ENCODE peak calls at places on chromosomes 7 and 10, in six cellular contexts. H is ovary; U is uterus; B is CD8-positive, alpha-beta T cell; Y is bronchial epithelial cell; S is upper lobe of left lung. D is an unnamed sample. For H3K36me3, the result is how much of the 10 kb centered on the place peaks cover.

GRCh38 chr7:144821069-144821468 is 14.8 kb downstream of the TPK1 start:
- DNase-seq in H (no peak), U (no peak), B (no peak), Y (no peak), S (no peak), D (peak)

GRCh38 chr10:75542902-75543301 is 111.5 kb downstream of the LRMDA start:
- DNase-seq in S (no peak), B (no peak), U (peak), H (peak), Y (no peak), D (no peak)

GRCh38 chr7:104371216-104371796 is 42.9 kb downstream of the LHFPL3 start:
- DNase-seq in H (no peak), S (no peak), B (no peak), Y (no peak), U (no peak), D (no peak)

GRCh38 chr10:103792547-103792946 is 62.8 kb downstream of the SH3PXD2A start:
- DNase-seq in H (no peak), B (no peak), U (no peak), S (no peak), Y (peak), D (no peak)

GRCh38 chr7:113321201-113321600 is 202.8 kb upstream of the SMIM30 start:
- DNase-seq in U (no peak), Y (peak), H (no peak), S (no peak), B (no peak), D (no peak)

GRCh38 chr7:124761164-124761715 is 4.4 kb downstream of the GPR37 start:
- DNase-seq in B (no peak), U (no peak), H (no peak), Y (no peak), S (no peak), D (no peak)

GRCh38 chr7:50356212-50356944 is 51.9 kb downstream of the IKZF1 start:
- DNase-seq in S (no peak), U (no peak), B (no peak), Y (no peak), H (no peak), D (no peak)

GRCh38 chr7:85890244-85890811 is 703.5 kb upstream of the SEMA3D start:
- DNase-seq in S (no peak), U (no peak), B (no peak), Y (peak), H (no peak), D (no peak)

GRCh38 chr10:87505366-87506113 is 847 bp downstream of the MINPP1 start:
- DNase-seq in S (peak), B (peak), Y (peak), H (no peak), U (no peak), D (no peak)

GRCh38 chr7:74283858-74284447 is 5.3 kb upstream of the CLIP2 start:
- DNase-seq in U (no peak), B (no peak), H (no peak), Y (no peak), S (no peak), D (no peak)

GRCh38 chr10:86090807-86091206 is 275.8 kb downstream of the GRID1 start:
- DNase-seq in Y (no peak), H (no peak), B (no peak), S (no peak), U (no peak), D (no peak)

GRCh38 chr7:30027065-30027456 is 559 bp upstream of the FKBP14 start:
- DNase-seq in S (no peak), Y (peak), B (peak), H (no peak), U (no peak), D (peak)

GRCh38 chr10:35453855-35454532 is 117.7 kb downstream of the CCNY start:
- DNase-seq in Y (peak), H (peak), U (no peak), S (no peak), B (no peak), D (no peak)

GRCh38 chr10:118447478-118447877 is 105.4 kb upstream of the FAM204A start:
- DNase-seq in Y (no peak), S (peak), B (no peak), U (peak), H (peak), D (no peak)

GRCh38 chr10:49318028-49318427 is 19.1 kb downstream of the C10orf71 start:
- DNase-seq in H (no peak), S (no peak), Y (no peak), U (no peak), B (no peak), D (no peak)

GRCh38 chr10:75126277-75126676 is 14.8 kb downstream of the SAMD8 start:
- DNase-seq in U (no peak), S (no peak), H (no peak), B (no peak), Y (peak), D (no peak)

DNA sequence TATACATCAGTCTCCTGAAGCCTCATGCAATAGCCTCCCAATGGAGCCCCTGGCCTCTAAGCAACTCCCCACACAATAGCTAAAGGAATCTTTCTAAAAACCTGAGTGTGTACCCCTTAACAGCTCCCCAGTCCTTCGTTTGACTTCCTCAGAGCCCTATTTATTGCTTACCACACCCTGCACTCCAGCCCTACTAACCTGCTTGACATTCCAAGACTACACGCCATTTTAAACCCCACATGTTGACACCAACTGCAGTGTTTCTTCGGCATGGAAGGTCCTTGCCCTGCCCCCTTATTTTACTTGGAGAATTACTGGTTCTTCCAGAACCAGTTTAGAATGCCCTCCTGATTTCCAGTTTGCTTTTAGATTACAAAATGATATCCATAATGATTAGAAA is 10.8 kb downstream of the SRPK2 start:
- DNase-seq in S (no peak), H (no peak), Y (no peak), U (no peak), B (no peak), D (no peak)
- TF ChIP-seq CTCF in S (no peak), H (no peak), Y (no peak), U (no peak), B (no peak), D (no peak)

GRCh38 chr7:98903246-98903645 is 24.9 kb downstream of the TRRAP start:
- DNase-seq in Y (no peak), U (no peak), H (no peak), B (no peak), S (no peak), D (no peak)
- H3K36me3 ChIP-seq in Y (under half), U (under half), H (under half), B (half or more), S (half or more), D (under half)

GRCh38 chr7:95433952-95434351 is 876 bp downstream of the PON2 start:
- DNase-seq in H (no peak), B (no peak), Y (no peak), U (no peak), S (no peak), D (no peak)
- H3K4me3 ChIP-seq in H (peak), B (no peak), Y (peak), U (peak), S (peak), D (peak)

GRCh38 chr7:33534830-33535229 is 370.5 kb upstream of the BMPER start:
- DNase-seq in S (no peak), Y (no peak), B (no peak), H (no peak), U (no peak), D (no peak)

GRCh38 chr7:33536398-33536797 is 368.9 kb upstream of the BMPER start:
- DNase-seq in Y (no peak), H (no peak), S (no peak), B (no peak), U (no peak), D (no peak)

GRCh38 chr7:33529070-33529469 is 376.3 kb upstream of the BMPER start:
- DNase-seq in Y (no peak), B (no peak), H (no peak), S (no peak), U (no peak), D (no peak)

DNA sequence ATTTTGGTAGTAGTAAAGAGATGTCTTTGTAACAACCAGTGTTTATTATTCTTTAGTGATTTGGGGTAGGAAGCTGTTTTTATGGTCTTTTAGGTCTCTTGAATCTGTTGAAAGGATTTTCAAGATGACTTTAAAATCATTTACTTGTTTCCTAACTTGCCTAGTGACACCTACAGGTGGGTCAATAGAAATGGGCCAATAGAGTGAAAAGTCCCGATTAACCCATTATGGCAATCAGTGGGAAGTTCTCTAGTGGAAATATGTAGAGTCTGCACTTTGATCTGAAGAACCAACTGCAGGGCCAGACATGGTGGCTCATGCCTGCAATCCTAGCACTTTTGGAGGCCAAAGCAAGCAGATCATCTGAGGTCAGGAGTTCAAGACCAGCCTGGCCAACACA is 374.7 kb upstream of the BMPER start:
- DNase-seq in S (no peak), B (no peak), U (no peak), Y (no peak), H (no peak), D (no peak)
- TF ChIP-seq CTCF in S (no peak), B (no peak), U (no peak), Y (no peak), H (no peak), D (peak)

GRCh38 chr10:112092529-112092928 is 91.0 kb downstream of the GPAM start:
- DNase-seq in U (no peak), Y (no peak), H (no peak), B (no peak), S (no peak), D (no peak)

GRCh38 chr10:112094984-112095383 is 88.6 kb downstream of the GPAM start:
- DNase-seq in Y (no peak), H (no peak), B (no peak), S (no peak), U (no peak), D (no peak)
- H3K36me3 ChIP-seq in Y (under half), H (under half), B (under half), S (under half), U (under half), D (under half)

GRCh38 chr7:76356823-76357222 is 2.0 kb downstream of the YWHAG start:
- DNase-seq in H (no peak), U (no peak), Y (peak), B (no peak), S (no peak), D (no peak)
- H3K4me3 ChIP-seq in H (peak), U (peak), Y (peak), B (no peak), S (peak), D (peak)

GRCh38 chr7:22855049-22855392 is 32.4 kb upstream of the TOMM7 start:
- DNase-seq in Y (no peak), H (no peak), B (no peak), S (no peak), U (no peak), D (no peak)
- TF ChIP-seq CTCF in Y (no peak), H (no peak), B (no peak), S (no peak), U (no peak), D (peak)

GRCh38 chr10:43044444-43045245 is 32.2 kb upstream of the RET start:
- DNase-seq in H (peak), B (no peak), S (no peak), Y (no peak), U (no peak), D (no peak)

GRCh38 chr10:43043342-43043772 is 33.5 kb upstream of the RET start:
- DNase-seq in U (peak), B (no peak), S (no peak), Y (no peak), H (peak), D (no peak)

GRCh38 chr10:43041422-43042342 is 35.2 kb upstream of the RET start:
- DNase-seq in U (peak), S (no peak), Y (no peak), H (no peak), B (no peak), D (no peak)

GRCh38 chr10:43043773-43044394 is 33.0 kb upstream of the RET start:
- DNase-seq in S (no peak), H (peak), Y (no peak), B (no peak), U (peak), D (no peak)

GRCh38 chr10:43042503-43043341 is 34.1 kb upstream of the RET start:
- DNase-seq in S (no peak), Y (no peak), B (no peak), U (peak), H (no peak), D (no peak)
- H3K36me3 ChIP-seq in S (under half), Y (under half), B (under half), U (under half), H (under half), D (under half)

D was measured in GM06990.